ENCODE peak calls at places on chromosome 22, in seven cellular contexts. I, S, Z, J, D, X and Q are unnamed samples.
A peak's percentile ranks its signal among the peaks of the same experiment; 100 is the strongest.

GRCh38 chr22:24994070-24994763 is 41.7 kb downstream of the KIAA1671 start:
- DNase-seq in I (peak; percentile 68), S (no peak), Z (peak; percentile 87), J (peak; percentile 75), D (no peak), X (no peak), Q (peak; percentile 74)

GRCh38 chr22:18057568-18058209 is 20.1 kb upstream of the PEX26 start:
- DNase-seq in I (peak; percentile 100), S (peak; percentile 97), Z (peak; percentile 74), J (no peak), D (no peak), X (no peak), Q (peak; percentile 72)

GRCh38 chr22:47618180-47618579 is 855.7 kb downstream of the TBC1D22A start:
- DNase-seq in I (no peak), S (no peak), Z (no peak), J (peak; percentile 30), D (peak; percentile 68), X (no peak), Q (no peak)

GRCh38 chr22:44391026-44391425 is 78.3 kb upstream of the SHISAL1 start:
- DNase-seq in I (peak; percentile 19), S (no peak), Z (no peak), J (no peak), D (peak; percentile 41), X (no peak), Q (no peak)

GRCh38 chr22:49015993-49016908 is 811.4 kb downstream of the BRD1 start:
- DNase-seq in I (no peak), S (no peak), Z (no peak), J (no peak), D (peak; percentile 74), X (no peak), Q (no peak)

GRCh38 chr22:43798492-43798891 is 13.6 kb downstream of the EFCAB6 start:
- DNase-seq in I (peak; percentile 50), S (no peak), Z (no peak), J (no peak), D (no peak), X (no peak), Q (no peak)

GRCh38 chr22:33789690-33790253 is 130.5 kb downstream of the LARGE1 start:
- DNase-seq in I (no peak), S (no peak), Z (no peak), J (no peak), D (no peak), X (no peak), Q (no peak)

GRCh38 chr22:23222033-23222840 is 41.9 kb downstream of the BCR start:
- DNase-seq in I (no peak), S (no peak), Z (no peak), J (no peak), D (no peak), X (no peak), Q (no peak)

GRCh38 chr22:45208993-45209838 is 31.5 kb downstream of the KIAA0930 start:
- DNase-seq in I (peak; percentile 86), S (peak; percentile 90), Z (no peak), J (peak; percentile 34), D (no peak), X (peak; percentile 24), Q (peak; percentile 29)

GRCh38 chr22:19921544-19922081 is 20.0 kb upstream of the COMT start:
- DNase-seq in I (no peak), S (no peak), Z (no peak), J (no peak), D (no peak), X (no peak), Q (no peak)

GRCh38 chr22:35687461-35687860 is 30.2 kb upstream of the APOL5 start:
- DNase-seq in I (no peak), S (no peak), Z (no peak), J (no peak), D (no peak), X (no peak), Q (no peak)

GRCh38 chr22:44024288-44024908 is at the start of gene PARVB:
- DNase-seq in I (no peak), S (no peak), Z (peak; percentile 17), J (no peak), D (no peak), X (peak; percentile 39), Q (peak; percentile 15)

GRCh38 chr22:22896601-22897000 is 9.0 kb downstream of the IGLL5 start:
- DNase-seq in I (no peak), S (no peak), Z (no peak), J (no peak), D (peak; percentile 9), X (no peak), Q (no peak)

GRCh38 chr22:23837496-23837859 is 1.3 kb downstream of the DERL3 start:
- DNase-seq in I (no peak), S (no peak), Z (no peak), J (no peak), D (no peak), X (no peak), Q (no peak)

GRCh38 chr22:42340695-42341383 is 70.4 kb upstream of the TCF20 start:
- DNase-seq in I (no peak), S (no peak), Z (no peak), J (peak; percentile 80), D (no peak), X (no peak), Q (no peak)

GRCh38 chr22:44994399-44995281 is 15.2 kb downstream of the PHF21B start:
- DNase-seq in I (no peak), S (no peak), Z (no peak), J (no peak), D (no peak), X (no peak), Q (no peak)

DNA sequence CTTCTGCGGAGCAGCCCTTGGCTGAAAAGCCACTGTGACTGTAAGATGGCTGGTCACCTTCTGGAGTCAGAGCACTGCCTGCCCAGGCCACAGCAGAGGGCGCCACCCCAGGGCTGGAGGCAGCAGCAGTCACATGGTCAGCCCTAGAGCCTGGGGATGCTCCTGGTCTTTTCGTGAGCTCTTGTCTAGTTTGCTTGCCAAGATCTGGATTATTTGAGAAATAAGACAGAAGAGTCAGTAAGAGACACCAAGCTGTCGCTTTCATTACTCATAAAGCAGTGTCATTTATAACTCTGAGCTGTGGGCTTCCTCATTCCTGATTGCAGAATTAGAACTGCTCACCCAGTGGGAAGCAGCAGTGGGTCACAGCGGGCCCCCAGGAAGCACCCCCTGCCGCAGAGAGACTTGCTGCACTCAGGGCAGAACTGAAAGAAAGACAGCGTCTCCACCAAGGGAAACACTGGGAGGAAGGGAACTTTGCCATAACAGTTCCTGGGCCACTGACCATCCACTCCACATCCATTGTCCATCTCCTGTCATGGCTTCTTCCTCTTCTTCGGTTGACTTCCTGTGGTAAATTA is 56.7 kb downstream of the PPP6R2 start:
- DNase-seq in I (no peak), S (peak; percentile 22), Z (peak; percentile 41), J (peak; percentile 55), D (no peak), X (peak; percentile 62), Q (peak; percentile 51)
- TF ChIP-seq CTCF in I (peak; percentile 16), S (peak; percentile 63), Z (peak; percentile 24), J (peak; percentile 92), D (no peak), X (peak; percentile 26), Q (no peak)

DNA sequence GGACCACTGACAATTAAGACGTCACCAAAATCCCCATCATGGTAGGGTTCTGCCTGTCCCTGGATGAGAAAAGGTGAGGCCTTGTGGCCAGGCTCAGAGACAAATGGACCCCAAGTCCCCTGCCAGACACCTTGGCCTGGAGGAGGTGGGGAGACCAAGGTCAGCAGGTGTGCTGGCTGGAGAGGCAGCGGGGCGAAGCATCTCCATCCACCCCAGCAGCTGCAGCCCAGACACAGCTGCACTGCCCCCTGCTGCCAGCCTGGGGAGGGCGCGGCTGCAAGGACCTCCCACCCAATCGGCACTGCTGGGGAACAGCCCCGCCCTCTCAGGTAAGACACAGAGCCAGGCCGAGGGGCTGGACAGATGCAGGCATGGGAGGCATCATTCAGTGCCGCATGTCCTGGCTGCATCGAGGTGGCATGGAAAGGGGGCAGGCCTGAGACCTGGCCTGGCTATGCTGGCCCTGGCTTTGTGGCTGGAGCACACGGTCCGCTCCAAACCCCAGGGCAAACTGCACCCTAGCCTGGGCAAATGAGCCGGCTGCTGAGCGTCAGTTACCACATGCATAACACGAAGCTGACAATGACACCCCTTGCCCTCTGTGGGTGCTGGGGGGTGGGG is 12.2 kb upstream of the MFNG start:
- DNase-seq in I (no peak), S (no peak), Z (peak; percentile 80), J (peak; percentile 83), D (no peak), X (peak; percentile 87), Q (peak; percentile 71)
- TF ChIP-seq CTCF in I (no peak), S (peak; percentile 61), Z (peak; percentile 62), J (peak; percentile 93), D (no peak), X (peak; percentile 71), Q (peak; percentile 57)

DNA sequence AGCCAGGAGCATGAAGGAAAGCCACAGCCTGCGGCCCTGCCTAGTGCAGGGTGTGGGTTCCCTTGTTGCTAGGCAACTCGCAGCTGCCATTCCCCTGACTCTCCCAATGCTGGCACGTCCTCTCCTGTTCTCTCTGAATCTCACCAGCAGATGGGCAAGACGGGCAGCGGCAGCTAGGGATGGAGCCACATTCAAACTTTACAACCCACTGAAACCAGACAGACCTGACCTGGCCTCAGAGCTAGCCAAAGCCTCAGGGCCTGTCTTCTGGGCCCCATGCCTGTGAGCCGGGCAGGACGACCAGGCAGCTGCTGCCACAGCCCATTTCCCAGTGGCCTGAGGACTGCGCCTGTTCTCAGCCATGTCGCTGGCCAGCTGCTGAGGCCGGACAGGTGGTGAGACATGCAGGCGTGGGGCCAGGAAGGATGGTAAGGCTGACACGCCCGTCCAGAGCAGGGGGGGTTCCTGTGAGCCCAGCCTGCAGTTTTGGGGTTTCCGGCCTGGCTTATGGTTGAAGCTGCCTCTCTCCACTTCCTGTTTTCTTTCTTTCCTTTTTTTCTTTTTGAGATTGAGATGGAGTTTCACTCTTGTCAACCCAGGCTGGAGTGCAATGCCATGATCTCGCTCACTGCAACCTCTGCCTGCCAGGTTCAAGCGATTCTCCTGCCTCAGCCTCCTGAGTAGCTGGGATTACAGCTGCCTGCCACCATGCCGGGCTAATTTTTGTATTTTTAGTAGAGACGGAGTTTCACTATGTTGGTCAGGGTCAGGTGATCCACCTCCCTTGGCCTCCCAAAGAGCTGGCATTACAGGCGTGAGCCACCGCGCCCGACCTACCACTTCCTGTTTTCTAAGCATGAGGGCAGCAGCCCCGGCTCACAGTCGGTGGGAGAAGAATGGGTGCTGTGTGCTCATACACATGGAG is 4.1 kb downstream of the SUN2 start:
- DNase-seq in I (peak; percentile 37), S (no peak), Z (peak; percentile 83), J (no peak), D (no peak), X (no peak), Q (no peak)
- TF ChIP-seq CTCF in I (no peak), S (no peak), Z (no peak), J (no peak), D (no peak), X (no peak), Q (no peak)

DNA sequence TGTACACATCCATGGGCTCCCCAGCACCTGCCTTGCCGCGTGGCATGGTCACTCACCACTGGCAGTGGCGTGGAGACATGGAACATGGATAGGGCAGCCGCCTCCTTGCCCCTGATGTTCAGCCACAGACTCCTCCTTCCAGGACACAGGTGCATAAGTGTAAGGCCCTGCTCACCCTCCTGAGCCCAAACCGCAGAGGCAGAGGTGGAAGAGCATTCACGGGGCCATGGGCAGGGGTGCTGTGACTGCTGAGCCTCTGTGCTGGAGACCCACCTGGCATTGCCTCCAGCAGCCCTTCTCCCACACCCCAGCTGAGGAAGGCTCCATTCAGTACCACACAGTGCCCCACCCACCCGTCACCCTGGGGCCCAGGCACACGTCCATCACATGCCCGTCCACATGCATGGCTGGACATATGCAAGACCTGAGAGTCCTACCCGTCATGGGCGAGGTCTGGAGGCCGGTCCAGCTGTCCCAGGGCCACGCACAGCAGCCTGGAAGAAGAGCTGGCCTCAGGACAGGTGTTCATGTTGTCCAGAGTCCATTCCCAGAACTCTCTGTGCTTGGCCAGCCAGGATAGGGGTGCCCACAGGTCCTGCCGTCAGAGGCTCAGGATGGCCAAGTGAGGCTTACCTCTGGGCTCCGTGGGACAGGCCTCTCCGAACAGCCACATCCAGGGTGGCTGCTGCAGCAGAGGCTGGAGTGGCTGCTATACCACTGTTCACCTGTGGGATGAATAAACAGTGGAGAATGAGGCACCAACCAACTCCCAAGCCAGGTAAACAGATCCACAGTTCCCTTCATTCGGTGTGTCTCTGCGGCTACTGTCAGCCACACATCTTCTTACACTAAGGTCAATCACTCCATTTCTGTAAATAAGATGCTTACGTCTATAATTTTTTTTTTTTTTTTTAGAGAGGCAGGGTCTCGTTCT is 1.7 kb upstream of the TUBGCP6 start:
- DNase-seq in I (no peak), S (no peak), Z (no peak), J (no peak), D (no peak), X (peak; percentile 54), Q (peak; percentile 35)
- TF ChIP-seq CTCF in I (no peak), S (peak; percentile 27), Z (no peak), J (no peak), D (no peak), X (no peak), Q (no peak)